ENCODE peak calls at places on chromosome 15, in six cellular contexts. A, X, G, L, Z and E are unnamed samples.

GRCh38 chr15:28890711-28891495 is 5.1 kb downstream of the APBA2 start:
- DNase-seq in A (no peak), X (no peak), G (no peak), L (no peak), Z (peak), E (no peak)

GRCh38 chr15:33278816-33279612 is 31.8 kb upstream of the RYR3 start:
- DNase-seq in A (no peak), X (peak), G (no peak), L (no peak), Z (peak), E (peak)

GRCh38 chr15:90871097-90871715 is 2.8 kb downstream of the FURIN start:
- DNase-seq in A (no peak), X (no peak), G (peak), L (no peak), Z (no peak), E (peak)

GRCh38 chr15:65824941-65825544 is 33.0 kb upstream of the DENND4A start:
- DNase-seq in A (no peak), X (peak), G (no peak), L (no peak), Z (peak), E (no peak)

GRCh38 chr15:80210612-80211554 is 41.1 kb downstream of the CTXND1 start:
- DNase-seq in A (no peak), X (no peak), G (peak), L (no peak), Z (no peak), E (no peak)

GRCh38 chr15:22806156-22806555 is 19.7 kb downstream of the NIPA1 start:
- DNase-seq in A (no peak), X (no peak), G (no peak), L (no peak), Z (no peak), E (no peak)

GRCh38 chr15:61668444-61668843 is 391.8 kb downstream of the VPS13C start:
- DNase-seq in A (no peak), X (no peak), G (no peak), L (no peak), Z (no peak), E (no peak)

GRCh38 chr15:68528891-68529290 is 49.9 kb upstream of the CORO2B start:
- DNase-seq in A (no peak), X (no peak), G (no peak), L (no peak), Z (peak), E (no peak)

GRCh38 chr15:64618138-64618537 is 157.3 kb downstream of the RBPMS2 start:
- DNase-seq in A (no peak), X (no peak), G (no peak), L (no peak), Z (no peak), E (no peak)

GRCh38 chr15:68230157-68231100 is 901 bp upstream of the CLN6 start:
- DNase-seq in A (no peak), X (no peak), G (peak), L (no peak), Z (no peak), E (no peak)

GRCh38 chr15:31478781-31479221 is 152.2 kb downstream of the KLF13 start:
- DNase-seq in A (no peak), X (no peak), G (peak), L (no peak), Z (no peak), E (no peak)

GRCh38 chr15:29870495-29871151 is 48.4 kb upstream of the TJP1 start:
- DNase-seq in A (no peak), X (no peak), G (no peak), L (no peak), Z (no peak), E (no peak)